ENCODE peak calls at places on chromosome 21, in eight cellular contexts. One of them, this sample, is unnamed. For H3K4me1, the result is how much of the 10 kb centered on the place peaks cover.

GRCh38 chr21:27058673-27059365 is 91.9 kb upstream of the ADAMTS5 start:
- DNase-seq in aorta: no peak
- DNase-seq in PC-9: no peak
- DNase-seq in iPS DF 6.9: no peak
- DNase-seq in tibial nerve: no peak
- DNase-seq in NT2/D1: no peak
- DNase-seq in adrenal gland: no peak
- DNase-seq in psoas muscle: no peak
- DNase-seq in this sample: no peak

GRCh38 chr21:26273686-26274313 is 103.2 kb upstream of the APP start:
- DNase-seq in aorta: no peak
- DNase-seq in PC-9: no peak
- DNase-seq in iPS DF 6.9: no peak
- DNase-seq in tibial nerve: no peak
- DNase-seq in NT2/D1: no peak
- DNase-seq in adrenal gland: no peak
- DNase-seq in psoas muscle: no peak
- DNase-seq in this sample: no peak

GRCh38 chr21:33411949-33412430 is 8.8 kb downstream of the IFNGR2 start:
- DNase-seq in aorta: no peak
- DNase-seq in PC-9: no peak
- DNase-seq in iPS DF 6.9: no peak
- DNase-seq in tibial nerve: no peak
- DNase-seq in NT2/D1: no peak
- DNase-seq in adrenal gland: no peak
- DNase-seq in psoas muscle: no peak
- DNase-seq in this sample: no peak

GRCh38 chr21:17612023-17612564 is 607 bp downstream of the BTG3 start:
- DNase-seq in aorta: peak
- DNase-seq in PC-9: peak
- DNase-seq in iPS DF 6.9: no peak
- DNase-seq in tibial nerve: peak
- DNase-seq in NT2/D1: peak
- DNase-seq in adrenal gland: peak
- DNase-seq in psoas muscle: peak
- DNase-seq in this sample: peak

GRCh38 chr21:31370893-31371652 is 27.0 kb upstream of the TIAM1 start:
- DNase-seq in aorta: no peak
- DNase-seq in PC-9: no peak
- DNase-seq in iPS DF 6.9: no peak
- DNase-seq in tibial nerve: no peak
- DNase-seq in NT2/D1: no peak
- DNase-seq in adrenal gland: no peak
- DNase-seq in psoas muscle: no peak
- DNase-seq in this sample: no peak

GRCh38 chr21:19011448-19011847 is 607.9 kb upstream of the TMPRSS15 start:
- DNase-seq in aorta: no peak
- DNase-seq in PC-9: no peak
- DNase-seq in iPS DF 6.9: no peak
- DNase-seq in tibial nerve: no peak
- DNase-seq in NT2/D1: no peak
- DNase-seq in adrenal gland: no peak
- DNase-seq in psoas muscle: no peak
- DNase-seq in this sample: no peak

GRCh38 chr21:22842875-22843274 is 1844.7 kb downstream of the NCAM2 start:
- DNase-seq in aorta: no peak
- DNase-seq in PC-9: no peak
- DNase-seq in iPS DF 6.9: no peak
- DNase-seq in tibial nerve: no peak
- DNase-seq in NT2/D1: no peak
- DNase-seq in adrenal gland: no peak
- DNase-seq in psoas muscle: no peak
- DNase-seq in this sample: no peak

GRCh38 chr21:26513212-26513611 is 59.9 kb downstream of the CYYR1 start:
- DNase-seq in aorta: peak
- DNase-seq in PC-9: no peak
- DNase-seq in iPS DF 6.9: no peak
- DNase-seq in tibial nerve: no peak
- DNase-seq in NT2/D1: no peak
- DNase-seq in adrenal gland: peak
- DNase-seq in psoas muscle: no peak
- DNase-seq in this sample: no peak

GRCh38 chr21:33644383-33645074 is 2.2 kb downstream of the ITSN1 start:
- DNase-seq in aorta: no peak
- DNase-seq in PC-9: no peak
- DNase-seq in iPS DF 6.9: no peak
- DNase-seq in tibial nerve: peak
- DNase-seq in NT2/D1: no peak
- DNase-seq in adrenal gland: peak
- DNase-seq in psoas muscle: no peak
- DNase-seq in this sample: no peak

GRCh38 chr21:27219068-27219467 is 252.2 kb upstream of the ADAMTS5 start:
- DNase-seq in aorta: no peak
- DNase-seq in PC-9: no peak
- DNase-seq in iPS DF 6.9: no peak
- DNase-seq in tibial nerve: no peak
- DNase-seq in NT2/D1: no peak
- DNase-seq in adrenal gland: no peak
- DNase-seq in psoas muscle: no peak
- DNase-seq in this sample: no peak

GRCh38 chr21:14545906-14546480 is at the start of gene SAMSN1:
- DNase-seq in aorta: no peak
- DNase-seq in PC-9: no peak
- DNase-seq in iPS DF 6.9: no peak
- DNase-seq in tibial nerve: peak
- DNase-seq in NT2/D1: no peak
- DNase-seq in adrenal gland: peak
- DNase-seq in psoas muscle: no peak
- DNase-seq in this sample: peak

GRCh38 chr21:23890652-23891051 is 1716.6 kb downstream of the MRPL39 start:
- DNase-seq in aorta: no peak
- DNase-seq in PC-9: no peak
- DNase-seq in iPS DF 6.9: no peak
- DNase-seq in tibial nerve: no peak
- DNase-seq in NT2/D1: no peak
- DNase-seq in adrenal gland: no peak
- DNase-seq in psoas muscle: no peak
- DNase-seq in this sample: no peak

GRCh38 chr21:42925114-42925907 is at the start of gene ERVH48-1:
- DNase-seq in aorta: peak
- DNase-seq in PC-9: no peak
- DNase-seq in iPS DF 6.9: no peak
- DNase-seq in tibial nerve: no peak
- DNase-seq in NT2/D1: no peak
- DNase-seq in adrenal gland: no peak
- DNase-seq in psoas muscle: no peak
- DNase-seq in this sample: no peak

GRCh38 chr21:17044696-17045095 is 468.1 kb upstream of the CXADR start:
- DNase-seq in aorta: no peak
- DNase-seq in PC-9: no peak
- DNase-seq in iPS DF 6.9: no peak
- DNase-seq in tibial nerve: no peak
- DNase-seq in NT2/D1: no peak
- DNase-seq in adrenal gland: no peak
- DNase-seq in psoas muscle: no peak
- DNase-seq in this sample: no peak

GRCh38 chr21:17989780-17990179 is 170.6 kb upstream of the C21orf91 start:
- DNase-seq in aorta: no peak
- DNase-seq in PC-9: no peak
- DNase-seq in iPS DF 6.9: peak
- DNase-seq in tibial nerve: no peak
- DNase-seq in NT2/D1: peak
- DNase-seq in adrenal gland: no peak
- DNase-seq in psoas muscle: no peak
- DNase-seq in this sample: no peak

GRCh38 chr21:43623588-43623987 is 35.7 kb downstream of the HSF2BP start:
- DNase-seq in aorta: no peak
- DNase-seq in PC-9: no peak
- DNase-seq in iPS DF 6.9: no peak
- DNase-seq in tibial nerve: no peak
- DNase-seq in NT2/D1: no peak
- DNase-seq in adrenal gland: no peak
- DNase-seq in psoas muscle: no peak
- DNase-seq in this sample: no peak

GRCh38 chr21:31660134-31660565 is 657 bp downstream of the SOD1 start:
- DNase-seq in aorta: peak
- DNase-seq in PC-9: no peak
- DNase-seq in iPS DF 6.9: no peak
- DNase-seq in tibial nerve: no peak
- DNase-seq in NT2/D1: no peak
- DNase-seq in adrenal gland: peak
- DNase-seq in psoas muscle: no peak
- DNase-seq in this sample: no peak

GRCh38 chr21:15809818-15810217 is 80.0 kb downstream of the USP25 start:
- DNase-seq in aorta: no peak
- DNase-seq in PC-9: no peak
- DNase-seq in iPS DF 6.9: no peak
- DNase-seq in tibial nerve: no peak
- DNase-seq in NT2/D1: no peak
- DNase-seq in adrenal gland: no peak
- DNase-seq in psoas muscle: peak
- DNase-seq in this sample: no peak

GRCh38 chr21:33127154-33127893 is 57.4 kb downstream of the OLIG1 start:
- DNase-seq in aorta: peak
- DNase-seq in PC-9: no peak
- DNase-seq in iPS DF 6.9: peak
- DNase-seq in tibial nerve: peak
- DNase-seq in NT2/D1: peak
- DNase-seq in adrenal gland: peak
- DNase-seq in psoas muscle: peak
- DNase-seq in this sample: peak

GRCh38 chr21:15293251-15293650 is 228.5 kb upstream of the NRIP1 start:
- DNase-seq in aorta: no peak
- DNase-seq in PC-9: peak
- DNase-seq in iPS DF 6.9: no peak
- DNase-seq in tibial nerve: no peak
- DNase-seq in NT2/D1: peak
- DNase-seq in adrenal gland: peak
- DNase-seq in psoas muscle: no peak
- DNase-seq in this sample: no peak

GRCh38 chr21:23162213-23162946 is 2164.2 kb downstream of the NCAM2 start:
- DNase-seq in aorta: no peak
- DNase-seq in PC-9: no peak
- DNase-seq in iPS DF 6.9: no peak
- DNase-seq in tibial nerve: no peak
- DNase-seq in NT2/D1: no peak
- DNase-seq in adrenal gland: no peak
- DNase-seq in psoas muscle: no peak
- DNase-seq in this sample: no peak

GRCh38 chr21:23887709-23888303 is 1719.5 kb downstream of the MRPL39 start:
- DNase-seq in aorta: no peak
- DNase-seq in PC-9: no peak
- DNase-seq in iPS DF 6.9: no peak
- DNase-seq in tibial nerve: no peak
- DNase-seq in NT2/D1: no peak
- DNase-seq in adrenal gland: no peak
- DNase-seq in psoas muscle: no peak
- DNase-seq in this sample: no peak

GRCh38 chr21:31630062-31630711 is 29.3 kb upstream of the SOD1 start:
- DNase-seq in aorta: no peak
- DNase-seq in PC-9: peak
- DNase-seq in iPS DF 6.9: no peak
- DNase-seq in tibial nerve: peak
- DNase-seq in NT2/D1: no peak
- DNase-seq in adrenal gland: peak
- DNase-seq in psoas muscle: no peak
- DNase-seq in this sample: no peak

GRCh38 chr21:29302340-29302991 is 3.7 kb downstream of the BACH1 start:
- DNase-seq in aorta: no peak
- DNase-seq in PC-9: no peak
- DNase-seq in iPS DF 6.9: no peak
- DNase-seq in tibial nerve: no peak
- DNase-seq in NT2/D1: no peak
- DNase-seq in adrenal gland: no peak
- DNase-seq in psoas muscle: no peak
- DNase-seq in this sample: no peak
- H3K4me1 ChIP-seq in aorta: under half
- H3K4me1 ChIP-seq in PC-9: under half
- H3K4me1 ChIP-seq in iPS DF 6.9: under half
- H3K4me1 ChIP-seq in tibial nerve: under half
- H3K4me1 ChIP-seq in NT2/D1: under half
- H3K4me1 ChIP-seq in adrenal gland: under half
- H3K4me1 ChIP-seq in psoas muscle: half or more
- H3K4me1 ChIP-seq in this sample: under half

GRCh38 chr21:41873005-41873404 is 6.1 kb downstream of the PRDM15 start:
- DNase-seq in aorta: no peak
- DNase-seq in PC-9: no peak
- DNase-seq in iPS DF 6.9: no peak
- DNase-seq in tibial nerve: no peak
- DNase-seq in NT2/D1: no peak
- DNase-seq in adrenal gland: no peak
- DNase-seq in psoas muscle: no peak
- DNase-seq in this sample: no peak
- H3K4me1 ChIP-seq in aorta: under half
- H3K4me1 ChIP-seq in PC-9: under half
- H3K4me1 ChIP-seq in iPS DF 6.9: under half
- H3K4me1 ChIP-seq in tibial nerve: under half
- H3K4me1 ChIP-seq in NT2/D1: under half
- H3K4me1 ChIP-seq in adrenal gland: under half
- H3K4me1 ChIP-seq in psoas muscle: under half
- H3K4me1 ChIP-seq in this sample: under half

GRCh38 chr21:36754241-36754881 is 55.4 kb downstream of the SIM2 start:
- DNase-seq in aorta: no peak
- DNase-seq in PC-9: no peak
- DNase-seq in iPS DF 6.9: no peak
- DNase-seq in tibial nerve: no peak
- DNase-seq in NT2/D1: no peak
- DNase-seq in adrenal gland: no peak
- DNase-seq in psoas muscle: no peak
- DNase-seq in this sample: no peak
- H3K4me1 ChIP-seq in aorta: under half
- H3K4me1 ChIP-seq in PC-9: under half
- H3K4me1 ChIP-seq in iPS DF 6.9: under half
- H3K4me1 ChIP-seq in tibial nerve: under half
- H3K4me1 ChIP-seq in NT2/D1: under half
- H3K4me1 ChIP-seq in adrenal gland: under half
- H3K4me1 ChIP-seq in psoas muscle: under half
- H3K4me1 ChIP-seq in this sample: under half

GRCh38 chr21:38814126-38815059 is 8.7 kb downstream of the ETS2 start:
- DNase-seq in aorta: no peak
- DNase-seq in PC-9: no peak
- DNase-seq in iPS DF 6.9: no peak
- DNase-seq in tibial nerve: no peak
- DNase-seq in NT2/D1: peak
- DNase-seq in adrenal gland: no peak
- DNase-seq in psoas muscle: no peak
- DNase-seq in this sample: no peak
- H3K4me1 ChIP-seq in aorta: under half
- H3K4me1 ChIP-seq in PC-9: under half
- H3K4me1 ChIP-seq in iPS DF 6.9: under half
- H3K4me1 ChIP-seq in tibial nerve: under half
- H3K4me1 ChIP-seq in NT2/D1: under half
- H3K4me1 ChIP-seq in adrenal gland: under half
- H3K4me1 ChIP-seq in psoas muscle: under half
- H3K4me1 ChIP-seq in this sample: half or more

GRCh38 chr21:45088116-45088515 is 13.7 kb downstream of the ADARB1 start:
- DNase-seq in aorta: no peak
- DNase-seq in PC-9: no peak
- DNase-seq in iPS DF 6.9: no peak
- DNase-seq in tibial nerve: no peak
- DNase-seq in NT2/D1: no peak
- DNase-seq in adrenal gland: no peak
- DNase-seq in psoas muscle: no peak
- DNase-seq in this sample: no peak
- H3K4me1 ChIP-seq in aorta: under half
- H3K4me1 ChIP-seq in PC-9: under half
- H3K4me1 ChIP-seq in iPS DF 6.9: under half
- H3K4me1 ChIP-seq in tibial nerve: under half
- H3K4me1 ChIP-seq in NT2/D1: under half
- H3K4me1 ChIP-seq in adrenal gland: under half
- H3K4me1 ChIP-seq in psoas muscle: under half
- H3K4me1 ChIP-seq in this sample: under half